ENCODE peak calls at places on chromosome 10, in six cellular contexts. U, P, T, L, N and D are unnamed samples.

GRCh38 chr10:31871266-31871887 is 57.3 kb downstream of the ARHGAP12 start:
- DNase-seq in U (no peak), P (no peak), T (no peak), L (no peak), N (no peak), D (no peak)

GRCh38 chr10:93062499-93063216 is 2.1 kb downstream of the CYP26C1 start:
- DNase-seq in U (no peak), P (no peak), T (peak; percentile 40), L (no peak), N (no peak), D (peak; percentile 69)

GRCh38 chr10:121791761-121792160 is 136.1 kb downstream of the ATE1 start:
- DNase-seq in U (no peak), P (no peak), T (no peak), L (no peak), N (no peak), D (no peak)

GRCh38 chr10:123287594-123288247 is 133.5 kb downstream of the BUB3 start:
- DNase-seq in U (no peak), P (peak; percentile 77), T (no peak), L (no peak), N (no peak), D (no peak)

GRCh38 chr10:100621360-100622205 is 85.8 kb downstream of the HIF1AN start:
- DNase-seq in U (no peak), P (no peak), T (no peak), L (peak; percentile 10), N (no peak), D (peak; percentile 36)

GRCh38 chr10:1356349-1356748 is 300.2 kb downstream of the WDR37 start:
- DNase-seq in U (no peak), P (no peak), T (no peak), L (no peak), N (no peak), D (no peak)

GRCh38 chr10:31343551-31343950 is 24.5 kb downstream of the ZEB1 start:
- DNase-seq in U (no peak), P (no peak), T (no peak), L (no peak), N (no peak), D (no peak)

GRCh38 chr10:91034494-91035157 is 113.7 kb upstream of the ANKRD1 start:
- DNase-seq in U (no peak), P (no peak), T (peak; percentile 81), L (no peak), N (peak; percentile 43), D (no peak)

GRCh38 chr10:89250814-89251416 is 660 bp downstream of the LIPA start:
- DNase-seq in U (no peak), P (no peak), T (no peak), L (no peak), N (no peak), D (no peak)

GRCh38 chr10:95832216-95833037 is 75.3 kb upstream of the CC2D2B start:
- DNase-seq in U (no peak), P (no peak), T (no peak), L (no peak), N (no peak), D (no peak)

GRCh38 chr10:667602-668143 is 21.8 kb downstream of the DIP2C start:
- DNase-seq in U (no peak), P (no peak), T (no peak), L (no peak), N (no peak), D (no peak)

GRCh38 chr10:30980951-30981616 is 50.6 kb downstream of the ZNF438 start:
- DNase-seq in U (no peak), P (no peak), T (peak; percentile 90), L (no peak), N (no peak), D (no peak)

GRCh38 chr10:11178606-11179221 is 161.0 kb downstream of the CELF2 start:
- DNase-seq in U (peak; percentile 37), P (no peak), T (no peak), L (peak; percentile 69), N (peak; percentile 78), D (no peak)

GRCh38 chr10:132257271-132257670 is 50.5 kb downstream of the STK32C start:
- DNase-seq in U (no peak), P (no peak), T (no peak), L (no peak), N (no peak), D (no peak)

GRCh38 chr10:69180525-69181204 is 631 bp downstream of the SUPV3L1 start:
- DNase-seq in U (peak; percentile 22), P (no peak), T (no peak), L (no peak), N (no peak), D (peak; percentile 66)

DNA sequence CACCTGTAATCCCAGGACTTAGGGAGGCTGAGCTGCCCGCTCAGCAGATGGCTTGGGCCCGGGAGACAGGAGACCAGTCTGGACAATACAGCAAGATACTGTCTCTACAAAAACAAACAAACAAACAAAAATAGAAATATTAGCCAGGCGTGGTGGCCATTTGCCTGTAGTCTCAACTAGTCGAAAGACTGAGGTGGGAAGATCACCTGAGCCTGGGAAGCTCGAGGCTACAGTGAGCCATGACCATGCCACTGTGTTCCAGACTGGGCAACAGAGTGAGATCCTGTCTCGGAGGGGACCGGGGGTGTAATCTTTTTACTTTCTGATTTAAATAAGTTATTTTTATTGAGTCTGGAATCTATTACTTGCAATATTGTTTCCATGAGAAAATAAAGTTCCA is 274.6 kb downstream of the PARD3 start:
- DNase-seq in U (no peak), P (no peak), T (no peak), L (no peak), N (no peak), D (no peak)
- H3K27ac ChIP-seq in U (no peak overlapping the region), P (no peak overlapping the region), T (no peak overlapping the region), L (no peak overlapping the region), N (no peak overlapping the region), D (no peak overlapping the region)

DNA sequence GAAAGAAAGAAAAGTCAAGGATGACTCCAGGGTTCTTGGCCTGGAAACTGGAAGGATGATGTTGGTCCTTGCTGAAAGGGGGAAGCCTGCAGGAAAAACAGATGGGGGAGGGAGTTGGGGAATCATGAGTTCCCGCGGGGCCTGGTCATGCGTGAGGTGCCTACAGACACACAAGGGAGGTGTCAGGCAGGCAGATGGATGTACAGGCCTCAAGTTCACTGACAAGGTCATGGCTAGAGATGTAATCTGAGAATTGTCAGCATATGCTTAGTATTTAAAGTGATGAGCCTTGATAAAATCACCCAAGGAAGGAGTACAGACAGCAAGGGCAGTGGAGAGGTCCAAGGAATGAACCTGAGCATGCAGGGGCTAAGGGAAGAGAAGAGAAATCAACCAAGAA is 46.8 kb downstream of the DLG5 start:
- DNase-seq in U (peak; percentile 73), P (no peak), T (no peak), L (no peak), N (no peak), D (no peak)
- TF ChIP-seq CTCF in U (no peak), P (no peak), T (no peak), L (no peak), N (no peak), D (no peak)

GRCh38 chr10:13882112-13882711 is 295.4 kb downstream of the PRPF18 start:
- DNase-seq in U (no peak), P (no peak), T (no peak), L (no peak), N (no peak), D (peak; percentile 32)
- H3K27ac ChIP-seq in U (no peak overlapping the region), P (no peak overlapping the region), T (peak overlapping the region; percentile 78), L (no peak overlapping the region), N (peak overlapping the region; percentile 28), D (no peak overlapping the region)

GRCh38 chr10:44415121-44415520 is 30.2 kb upstream of the CXCL12 start:
- DNase-seq in U (no peak), P (no peak), T (no peak), L (no peak), N (no peak), D (no peak)
- TF ChIP-seq CTCF in U (no peak), P (no peak), T (no peak), L (no peak), N (no peak), D (no peak)

GRCh38 chr10:49318751-49319150 is 19.8 kb downstream of the C10orf71 start:
- DNase-seq in U (no peak), P (no peak), T (no peak), L (no peak), N (no peak), D (no peak)
- H3K27ac ChIP-seq in U (no peak overlapping the region), P (no peak overlapping the region), T (no peak overlapping the region), L (no peak overlapping the region), N (no peak overlapping the region), D (no peak overlapping the region)